ENCODE peak calls at places on chromosomes 3 and 15, in seven cellular contexts. One of them, this sample, is unnamed.
A peak's percentile ranks its signal among the peaks of the same experiment; 100 is the strongest.

GRCh38 chr3:115790759-115791158 is 167.4 kb downstream of the GAP43 start:
- DNase-seq in H4: peak; percentile 98
- DNase-seq in activated naive CD8-positive, alpha-beta T cell treated with anti-CD3 and anti-CD28 coated beads for 36 hours: peak; percentile 67
- DNase-seq in GM03348: peak; percentile 83
- DNase-seq in EL: peak; percentile 95
- DNase-seq in fibroblast of pulmonary artery: peak; percentile 96
- DNase-seq in Kasumi-1: peak; percentile 21
- DNase-seq in this sample: no peak

GRCh38 chr15:60477991-60478632 is 830 bp downstream of the ICE2 start:
- DNase-seq in GM03348: peak; percentile 11
- DNase-seq in Kasumi-1: peak; percentile 44
- DNase-seq in activated naive CD8-positive, alpha-beta T cell treated with anti-CD3 and anti-CD28 coated beads for 36 hours: no peak
- DNase-seq in fibroblast of pulmonary artery: peak; percentile 35
- DNase-seq in EL: peak; percentile 26
- DNase-seq in H4: no peak
- DNase-seq in this sample: peak; percentile 61

GRCh38 chr3:105277656-105278055 is 89.1 kb upstream of the ALCAM start:
- DNase-seq in Kasumi-1: no peak
- DNase-seq in fibroblast of pulmonary artery: peak; percentile 42
- DNase-seq in EL: peak; percentile 38
- DNase-seq in activated naive CD8-positive, alpha-beta T cell treated with anti-CD3 and anti-CD28 coated beads for 36 hours: no peak
- DNase-seq in H4: no peak
- DNase-seq in GM03348: peak; percentile 5
- DNase-seq in this sample: no peak

GRCh38 chr3:151015762-151016161 is 43.2 kb upstream of the CLRN1 start:
- DNase-seq in Kasumi-1: no peak
- DNase-seq in activated naive CD8-positive, alpha-beta T cell treated with anti-CD3 and anti-CD28 coated beads for 36 hours: no peak
- DNase-seq in fibroblast of pulmonary artery: peak; percentile 22
- DNase-seq in GM03348: peak; percentile 30
- DNase-seq in EL: peak; percentile 6
- DNase-seq in H4: no peak
- DNase-seq in this sample: no peak

GRCh38 chr15:79184465-79184892 is 93.9 kb upstream of the RASGRF1 start:
- DNase-seq in GM03348: peak; percentile 78
- DNase-seq in H4: peak; percentile 53
- DNase-seq in activated naive CD8-positive, alpha-beta T cell treated with anti-CD3 and anti-CD28 coated beads for 36 hours: peak; percentile 51
- DNase-seq in fibroblast of pulmonary artery: peak; percentile 67
- DNase-seq in EL: peak; percentile 59
- DNase-seq in Kasumi-1: peak; percentile 86
- DNase-seq in this sample: peak; percentile 81

GRCh38 chr3:42497009-42497731 is 5.3 kb upstream of the VIPR1 start:
- DNase-seq in activated naive CD8-positive, alpha-beta T cell treated with anti-CD3 and anti-CD28 coated beads for 36 hours: no peak
- DNase-seq in fibroblast of pulmonary artery: peak; percentile 85
- DNase-seq in GM03348: peak; percentile 62
- DNase-seq in Kasumi-1: no peak
- DNase-seq in H4: peak; percentile 86
- DNase-seq in EL: peak; percentile 88
- DNase-seq in this sample: no peak

GRCh38 chr3:123078101-123078500 is 11.3 kb downstream of the PDIA5 start:
- DNase-seq in fibroblast of pulmonary artery: no peak
- DNase-seq in Kasumi-1: no peak
- DNase-seq in H4: no peak
- DNase-seq in EL: no peak
- DNase-seq in activated naive CD8-positive, alpha-beta T cell treated with anti-CD3 and anti-CD28 coated beads for 36 hours: no peak
- DNase-seq in GM03348: no peak
- DNase-seq in this sample: no peak

GRCh38 chr3:17747184-17747889 is 4.9 kb upstream of the TBC1D5 start:
- DNase-seq in EL: no peak
- DNase-seq in activated naive CD8-positive, alpha-beta T cell treated with anti-CD3 and anti-CD28 coated beads for 36 hours: no peak
- DNase-seq in H4: no peak
- DNase-seq in Kasumi-1: peak; percentile 21
- DNase-seq in GM03348: no peak
- DNase-seq in fibroblast of pulmonary artery: no peak
- DNase-seq in this sample: no peak

GRCh38 chr3:13261908-13262307 is 158.2 kb downstream of the NUP210 start:
- DNase-seq in fibroblast of pulmonary artery: no peak
- DNase-seq in H4: no peak
- DNase-seq in activated naive CD8-positive, alpha-beta T cell treated with anti-CD3 and anti-CD28 coated beads for 36 hours: no peak
- DNase-seq in Kasumi-1: no peak
- DNase-seq in GM03348: no peak
- DNase-seq in EL: no peak
- DNase-seq in this sample: no peak

GRCh38 chr3:99639579-99639978 is 1.2 kb downstream of the COL8A1 start:
- DNase-seq in H4: no peak
- DNase-seq in EL: peak; percentile 37
- DNase-seq in Kasumi-1: no peak
- DNase-seq in fibroblast of pulmonary artery: peak; percentile 53
- DNase-seq in GM03348: no peak
- DNase-seq in activated naive CD8-positive, alpha-beta T cell treated with anti-CD3 and anti-CD28 coated beads for 36 hours: no peak
- DNase-seq in this sample: no peak

GRCh38 chr3:193914602-193915001 is 221.3 kb upstream of the HES1 start:
- DNase-seq in Kasumi-1: no peak
- DNase-seq in GM03348: no peak
- DNase-seq in fibroblast of pulmonary artery: no peak
- DNase-seq in H4: no peak
- DNase-seq in activated naive CD8-positive, alpha-beta T cell treated with anti-CD3 and anti-CD28 coated beads for 36 hours: no peak
- DNase-seq in EL: no peak
- DNase-seq in this sample: no peak

GRCh38 chr15:56017920-56018319 is 24.5 kb upstream of the NEDD4 start:
- DNase-seq in H4: no peak
- DNase-seq in EL: no peak
- DNase-seq in GM03348: no peak
- DNase-seq in Kasumi-1: peak; percentile 8
- DNase-seq in fibroblast of pulmonary artery: peak; percentile 6
- DNase-seq in activated naive CD8-positive, alpha-beta T cell treated with anti-CD3 and anti-CD28 coated beads for 36 hours: no peak
- DNase-seq in this sample: peak; percentile 8

This sample was measured in NAMALWA.